ENCODE peak calls at places on chromosomes 11 and 22, in eight cellular contexts. W, T, J, C, Q, P, L and N are unnamed samples.
A peak's percentile ranks its signal among the peaks of the same experiment; 100 is the strongest.

GRCh38 chr22:23061471-23062280 is 8.6 kb upstream of the GNAZ start:
- DNase-seq in W (no peak), T (no peak), J (no peak), C (no peak), Q (no peak), P (peak; percentile 5), L (no peak), N (no peak)

GRCh38 chr22:49548356-49549202 is 279.1 kb downstream of the BRD1 start:
- DNase-seq in W (no peak), T (no peak), J (no peak), C (no peak), Q (peak; percentile 32), P (no peak), L (no peak), N (no peak)

GRCh38 chr11:28114731-28115130 is 6.5 kb downstream of the METTL15 start:
- DNase-seq in W (no peak), T (no peak), J (no peak), C (no peak), Q (no peak), P (no peak), L (no peak), N (no peak)

GRCh38 chr11:71326328-71326940 is 74.1 kb upstream of the SHANK2 start:
- DNase-seq in W (no peak), T (no peak), J (no peak), C (no peak), Q (no peak), P (no peak), L (no peak), N (no peak)

GRCh38 chr11:102760355-102761035 is 19.9 kb downstream of the MMP10 start:
- DNase-seq in W (peak; percentile 93), T (no peak), J (peak; percentile 96), C (no peak), Q (no peak), P (no peak), L (no peak), N (peak; percentile 97)

GRCh38 chr11:22192289-22192641 is 620 bp upstream of the ANO5 start:
- DNase-seq in W (no peak), T (no peak), J (no peak), C (no peak), Q (peak; percentile 43), P (peak; percentile 52), L (peak; percentile 21), N (no peak)

GRCh38 chr11:31509017-31509411 is 408 bp downstream of the IMMP1L start:
- DNase-seq in W (no peak), T (peak; percentile 29), J (peak; percentile 35), C (no peak), Q (no peak), P (no peak), L (peak; percentile 34), N (no peak)

GRCh38 chr11:9639099-9639498 is 24.8 kb upstream of the SWAP70 start:
- DNase-seq in W (no peak), T (no peak), J (no peak), C (no peak), Q (peak; percentile 90), P (no peak), L (no peak), N (no peak)

GRCh38 chr22:42895087-42895486 is 38.0 kb upstream of the ARFGAP3 start:
- DNase-seq in W (no peak), T (peak; percentile 54), J (no peak), C (no peak), Q (no peak), P (no peak), L (no peak), N (no peak)

GRCh38 chr11:94149435-94149834 is 20.8 kb downstream of the PANX1 start:
- DNase-seq in W (peak; percentile 88), T (no peak), J (peak; percentile 33), C (no peak), Q (no peak), P (no peak), L (no peak), N (peak; percentile 78)

GRCh38 chr11:9738126-9738525 is 74.2 kb downstream of the SWAP70 start:
- DNase-seq in W (peak; percentile 62), T (no peak), J (no peak), C (no peak), Q (no peak), P (no peak), L (no peak), N (peak; percentile 58)

GRCh38 chr11:68946416-68947090 is 34.2 kb downstream of the MRGPRD start:
- DNase-seq in W (peak; percentile 92), T (no peak), J (peak; percentile 93), C (no peak), Q (no peak), P (peak; percentile 26), L (no peak), N (peak; percentile 90)

GRCh38 chr22:48222742-48223487 is 1460.5 kb downstream of the TBC1D22A start:
- DNase-seq in W (no peak), T (no peak), J (no peak), C (no peak), Q (no peak), P (no peak), L (no peak), N (no peak)

GRCh38 chr22:49013707-49014106 is 814.0 kb downstream of the BRD1 start:
- DNase-seq in W (no peak), T (no peak), J (no peak), C (no peak), Q (no peak), P (peak; percentile 8), L (no peak), N (no peak)

GRCh38 chr11:313787-314547 is at the start of gene IFITM1:
- DNase-seq in W (peak; percentile 88), T (peak; percentile 85), J (peak; percentile 85), C (no peak), Q (peak; percentile 64), P (no peak), L (peak; percentile 89), N (peak; percentile 96)

GRCh38 chr11:26062665-26063064 is 269.3 kb upstream of the ANO3 start:
- DNase-seq in W (no peak), T (no peak), J (no peak), C (no peak), Q (no peak), P (no peak), L (no peak), N (no peak)

GRCh38 chr11:111635706-111636045 is 33.4 kb downstream of the SIK2 start:
- DNase-seq in W (peak; percentile 70), T (no peak), J (peak; percentile 49), C (no peak), Q (peak; percentile 84), P (peak; percentile 38), L (peak; percentile 36), N (peak; percentile 27)

DNA sequence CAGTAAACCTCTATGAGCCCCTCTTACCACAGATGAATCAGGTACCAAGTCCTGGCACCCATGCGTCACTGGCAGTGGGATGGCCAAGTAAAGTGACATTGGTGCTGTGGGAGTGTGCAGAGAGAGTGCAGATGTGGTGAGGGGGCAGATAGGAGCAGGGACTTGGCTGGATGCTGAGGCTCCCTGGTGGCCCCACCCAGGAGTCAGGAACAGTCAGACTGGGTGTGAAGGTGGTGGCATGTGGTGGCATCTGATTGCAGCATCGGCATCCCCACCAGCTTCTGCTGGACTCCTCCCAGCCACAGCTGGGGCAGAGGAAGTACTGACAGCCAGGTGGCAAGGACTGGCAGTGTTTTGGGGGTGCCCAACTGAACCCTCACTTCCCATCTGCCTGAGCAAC is 11.4 kb downstream of the DGAT2 start:
- DNase-seq in W (no peak), T (no peak), J (no peak), C (no peak), Q (no peak), P (no peak), L (no peak), N (no peak)
- H3K4me3 ChIP-seq in W (no peak overlapping the region), T (no peak overlapping the region), J (no peak overlapping the region), C (no peak overlapping the region), Q (no peak overlapping the region), P (no peak overlapping the region), L (no peak overlapping the region), N (no peak overlapping the region)

GRCh38 chr11:8095831-8096522 is 15.0 kb downstream of the TUB start:
- DNase-seq in W (no peak), T (no peak), J (no peak), C (no peak), Q (no peak), P (no peak), L (no peak), N (no peak)

GRCh38 chr11:8096575-8096974 is 15.6 kb downstream of the TUB start:
- DNase-seq in W (no peak), T (no peak), J (peak; percentile 30), C (no peak), Q (no peak), P (no peak), L (no peak), N (no peak)

GRCh38 chr11:8094656-8095055 is 13.6 kb downstream of the TUB start:
- DNase-seq in W (no peak), T (no peak), J (no peak), C (no peak), Q (no peak), P (no peak), L (no peak), N (no peak)

GRCh38 chr11:8093931-8094575 is 13.0 kb downstream of the TUB start:
- DNase-seq in W (no peak), T (no peak), J (peak; percentile 13), C (no peak), Q (no peak), P (no peak), L (no peak), N (no peak)

GRCh38 chr11:8095356-8095755 is 14.3 kb downstream of the TUB start:
- DNase-seq in W (no peak), T (no peak), J (no peak), C (no peak), Q (no peak), P (no peak), L (no peak), N (no peak)
- H3K4me3 ChIP-seq in W (no peak overlapping the region), T (no peak overlapping the region), J (no peak overlapping the region), C (no peak overlapping the region), Q (no peak overlapping the region), P (no peak overlapping the region), L (no peak overlapping the region), N (no peak overlapping the region)

DNA sequence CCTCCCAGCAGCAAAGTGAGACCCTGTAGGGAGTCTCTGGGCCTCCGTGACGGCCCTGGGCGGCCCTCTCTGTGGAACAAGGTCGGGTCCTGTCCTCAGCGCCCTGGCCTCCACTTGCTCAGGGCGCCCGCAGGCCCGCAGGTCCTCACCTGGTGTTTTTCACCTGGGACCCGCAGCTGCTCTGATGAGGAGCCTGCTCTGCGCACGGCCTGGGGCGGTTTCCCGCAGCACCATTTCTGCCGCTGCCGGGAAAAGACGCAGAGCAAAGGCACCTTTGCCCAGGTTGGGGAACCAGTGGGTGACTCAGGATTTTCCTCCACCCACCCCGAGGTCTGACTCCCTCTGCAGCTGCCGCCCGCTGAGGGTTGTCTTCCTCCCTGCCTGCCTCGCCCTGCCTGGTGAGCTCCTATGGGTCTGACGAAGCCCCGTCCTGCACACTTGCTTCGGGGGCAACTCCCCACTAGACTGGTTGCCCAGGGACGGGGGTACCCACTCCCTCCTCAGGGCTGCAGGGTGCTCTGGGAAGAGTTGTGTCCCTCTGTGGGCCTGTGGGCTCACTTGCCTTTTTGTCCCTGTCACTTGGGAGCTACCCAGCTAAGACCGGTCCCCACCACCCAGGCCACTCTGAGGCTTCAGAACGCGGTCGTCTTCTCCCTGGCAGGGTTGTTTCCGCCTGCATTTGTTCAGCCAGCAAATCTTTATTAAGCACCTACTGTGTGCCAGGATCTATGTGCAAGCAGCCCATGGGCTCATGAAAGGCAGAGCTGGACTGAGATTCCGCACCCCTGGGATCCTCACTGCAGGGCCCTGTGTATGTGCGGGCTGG is 89.5 kb downstream of the KCNQ1 start:
- DNase-seq in W (no peak), T (no peak), J (peak; percentile 16), C (no peak), Q (peak; percentile 52), P (no peak), L (no peak), N (no peak)
- H3K4me3 ChIP-seq in W (no peak overlapping the region), T (no peak overlapping the region), J (no peak overlapping the region), C (no peak overlapping the region), Q (no peak overlapping the region), P (no peak overlapping the region), L (no peak overlapping the region), N (no peak overlapping the region)

GRCh38 chr11:58902881-58903280 is 36.4 kb upstream of the GLYATL1 start:
- DNase-seq in W (no peak), T (no peak), J (no peak), C (no peak), Q (no peak), P (no peak), L (no peak), N (no peak)
- H3K4me3 ChIP-seq in W (no peak overlapping the region), T (no peak overlapping the region), J (no peak overlapping the region), C (no peak overlapping the region), Q (no peak overlapping the region), P (no peak overlapping the region), L (no peak overlapping the region), N (no peak overlapping the region)